ENCODE peak calls at places on chromosome 3, in four cellular contexts. K, G, U and T are unnamed samples.

GRCh38 chr3:129485681-129486056 is 42.8 kb upstream of the RHO start:
- DNase-seq in K (no peak), G (no peak), U (peak), T (peak)

GRCh38 chr3:138296639-138297038 is 33.0 kb downstream of the NME9 start:
- DNase-seq in K (no peak), G (no peak), U (no peak), T (no peak)

GRCh38 chr3:144424606-144425005 is 453.0 kb downstream of the DIPK2A start:
- DNase-seq in K (no peak), G (no peak), U (no peak), T (no peak)

GRCh38 chr3:123658118-123658859 is 73.4 kb upstream of the HACD2 start:
- DNase-seq in K (no peak), G (no peak), U (peak), T (peak)

GRCh38 chr3:10198761-10199688 is 34.3 kb downstream of the IRAK2 start:
- DNase-seq in K (no peak), G (no peak), U (peak), T (peak)

GRCh38 chr3:39372831-39373230 is 10.3 kb upstream of the SLC25A38 start:
- DNase-seq in K (no peak), G (no peak), U (peak), T (no peak)

GRCh38 chr3:30639937-30640336 is 33.5 kb downstream of the TGFBR2 start:
- DNase-seq in K (no peak), G (no peak), U (no peak), T (no peak)

GRCh38 chr3:175493296-175493695 is 634.2 kb downstream of the NAALADL2 start:
- DNase-seq in K (no peak), G (no peak), U (no peak), T (no peak)

GRCh38 chr3:61927332-61927731 is 366.0 kb downstream of the PTPRG start:
- DNase-seq in K (no peak), G (no peak), U (peak), T (peak)

GRCh38 chr3:62708642-62709041 is 166.6 kb downstream of the CADPS start:
- DNase-seq in K (no peak), G (no peak), U (no peak), T (no peak)

GRCh38 chr3:42746455-42747450 is 26.3 kb downstream of the CCDC13 start:
- DNase-seq in K (no peak), G (no peak), U (no peak), T (peak)

GRCh38 chr3:128579927-128580326 is 70.7 kb downstream of the RPN1 start:
- DNase-seq in K (no peak), G (no peak), U (no peak), T (no peak)

GRCh38 chr3:35908366-35909232 is 269.3 kb downstream of the ARPP21 start:
- DNase-seq in K (peak), G (no peak), U (peak), T (peak)

GRCh38 chr3:140050977-140051957 is 116.3 kb downstream of the CLSTN2 start:
- DNase-seq in K (peak), G (no peak), U (no peak), T (no peak)

GRCh38 chr3:48130321-48130881 is 57.8 kb downstream of the CDC25A start:
- DNase-seq in K (no peak), G (no peak), U (peak), T (peak)

GRCh38 chr3:44805960-44806359 is 44.4 kb downstream of the KIF15 start:
- DNase-seq in K (no peak), G (peak), U (no peak), T (no peak)

GRCh38 chr3:125317761-125318496 is 57.2 kb downstream of the ZNF148 start:
- DNase-seq in K (no peak), G (no peak), U (no peak), T (no peak)

GRCh38 chr3:61574854-61575253 is 13.5 kb downstream of the PTPRG start:
- DNase-seq in K (no peak), G (peak), U (peak), T (peak)

GRCh38 chr3:79056498-79056897 is 711.3 kb downstream of the ROBO1 start:
- DNase-seq in K (no peak), G (no peak), U (no peak), T (no peak)

GRCh38 chr3:70308760-70309159 is 3.7 kb downstream of the MDFIC2 start:
- DNase-seq in K (no peak), G (no peak), U (peak), T (no peak)

GRCh38 chr3:151841801-151842200 is 27.9 kb downstream of the AADAC start:
- DNase-seq in K (no peak), G (no peak), U (no peak), T (peak)

GRCh38 chr3:62325896-62326295 is 47.5 kb downstream of the FEZF2 start:
- DNase-seq in K (no peak), G (no peak), U (no peak), T (no peak)